ENCODE peak calls at places on chromosomes 3 and 15, in eight cellular contexts. T, C, E, A, J, N, P and Q are unnamed samples. For H3K4me1, the result is how much of the 10 kb centered on the place peaks cover.

GRCh38 chr3:128285042-128285924 is 132.0 kb downstream of the EEFSEC start:
- DNase-seq in T (no peak), C (no peak), E (no peak), A (no peak), J (no peak), N (no peak), P (no peak), Q (no peak)

GRCh38 chr15:52252781-52253180 is 42.8 kb downstream of the MYO5C start:
- DNase-seq in T (peak), C (no peak), E (peak), A (peak), J (peak), N (peak), P (peak), Q (peak)

GRCh38 chr15:61613729-61614128 is 384.6 kb upstream of the RORA start:
- DNase-seq in T (no peak), C (no peak), E (no peak), A (no peak), J (no peak), N (no peak), P (no peak), Q (peak)

GRCh38 chr3:50286322-50287227 is 5.7 kb downstream of the IFRD2 start:
- DNase-seq in T (no peak), C (no peak), E (no peak), A (no peak), J (no peak), N (no peak), P (no peak), Q (no peak)

GRCh38 chr3:45688194-45688881 is 858 bp upstream of the SACM1L start:
- DNase-seq in T (no peak), C (peak), E (peak), A (peak), J (peak), N (peak), P (no peak), Q (no peak)

GRCh38 chr3:4943553-4943952 is 35.7 kb upstream of the BHLHE40 start:
- DNase-seq in T (no peak), C (peak), E (peak), A (no peak), J (no peak), N (peak), P (no peak), Q (no peak)

GRCh38 chr15:83046558-83047127 is 20.4 kb downstream of the BTBD1 start:
- DNase-seq in T (peak), C (no peak), E (no peak), A (no peak), J (peak), N (peak), P (no peak), Q (peak)

GRCh38 chr3:138348950-138349739 is 766 bp downstream of the MRAS start:
- DNase-seq in T (no peak), C (peak), E (peak), A (peak), J (peak), N (no peak), P (no peak), Q (no peak)

GRCh38 chr3:120587326-120587840 is 8.8 kb upstream of the NDUFB4 start:
- DNase-seq in T (no peak), C (no peak), E (no peak), A (no peak), J (no peak), N (no peak), P (no peak), Q (no peak)

GRCh38 chr3:161913786-161914389 is 417.3 kb downstream of the OTOL1 start:
- DNase-seq in T (peak), C (no peak), E (no peak), A (no peak), J (no peak), N (peak), P (no peak), Q (peak)

GRCh38 chr3:138833908-138834358 is 795 bp downstream of the PIK3CB start:
- DNase-seq in T (no peak), C (peak), E (no peak), A (no peak), J (peak), N (no peak), P (peak), Q (peak)

GRCh38 chr15:86183765-86184491 is 104.3 kb downstream of the AGBL1 start:
- DNase-seq in T (peak), C (peak), E (no peak), A (no peak), J (no peak), N (no peak), P (no peak), Q (no peak)

GRCh38 chr3:182713743-182714517 is 79.4 kb upstream of the ATP11B start:
- DNase-seq in T (peak), C (peak), E (peak), A (peak), J (peak), N (peak), P (peak), Q (peak)

GRCh38 chr3:100072328-100073048 is 41.8 kb downstream of the FILIP1L start:
- DNase-seq in T (no peak), C (no peak), E (no peak), A (no peak), J (no peak), N (peak), P (no peak), Q (no peak)

GRCh38 chr3:76349715-76350480 is 564.5 kb upstream of the ZNF717 start:
- DNase-seq in T (no peak), C (no peak), E (no peak), A (peak), J (no peak), N (no peak), P (no peak), Q (no peak)

GRCh38 chr15:36682091-36682490 is 102.7 kb downstream of the CDIN1 start:
- DNase-seq in T (peak), C (no peak), E (no peak), A (no peak), J (peak), N (peak), P (no peak), Q (no peak)

GRCh38 chr3:105458518-105459215 is 92.0 kb downstream of the ALCAM start:
- DNase-seq in T (peak), C (no peak), E (no peak), A (no peak), J (no peak), N (peak), P (no peak), Q (no peak)

GRCh38 chr15:58313810-58314592 is 117.8 kb upstream of the LIPC start:
- DNase-seq in T (no peak), C (no peak), E (no peak), A (no peak), J (no peak), N (no peak), P (no peak), Q (no peak)

GRCh38 chr3:53820084-53820483 is 26.1 kb downstream of the CHDH start:
- DNase-seq in T (no peak), C (no peak), E (no peak), A (no peak), J (no peak), N (no peak), P (no peak), Q (no peak)

GRCh38 chr15:42409011-42409410 is 49.7 kb downstream of the CAPN3 start:
- DNase-seq in T (no peak), C (no peak), E (no peak), A (no peak), J (no peak), N (no peak), P (no peak), Q (no peak)

GRCh38 chr15:78024141-78024567 is 53.4 kb downstream of the TBC1D2B start:
- DNase-seq in T (no peak), C (no peak), E (no peak), A (no peak), J (no peak), N (no peak), P (no peak), Q (no peak)

GRCh38 chr15:99143655-99144610 is 39.1 kb downstream of the SYNM start:
- DNase-seq in T (no peak), C (peak), E (no peak), A (peak), J (no peak), N (no peak), P (no peak), Q (peak)

GRCh38 chr15:52196891-52197290 is 5.7 kb upstream of the GNB5 start:
- DNase-seq in T (no peak), C (no peak), E (no peak), A (no peak), J (no peak), N (no peak), P (no peak), Q (no peak)

GRCh38 chr3:5022966-5023776 is 43.9 kb downstream of the BHLHE40 start:
- DNase-seq in T (peak), C (no peak), E (peak), A (peak), J (peak), N (peak), P (peak), Q (peak)

GRCh38 chr3:196274585-196274984 is 12.9 kb downstream of the PCYT1A start:
- DNase-seq in T (peak), C (no peak), E (no peak), A (no peak), J (no peak), N (peak), P (peak), Q (peak)

GRCh38 chr3:39104961-39105686 is 2.3 kb downstream of the GORASP1 start:
- DNase-seq in T (no peak), C (no peak), E (no peak), A (no peak), J (no peak), N (peak), P (no peak), Q (no peak)

GRCh38 chr15:37087050-37087691 is 13.2 kb downstream of the MEIS2 start:
- DNase-seq in T (no peak), C (no peak), E (no peak), A (no peak), J (peak), N (no peak), P (no peak), Q (no peak)

GRCh38 chr3:150232992-150233451 is 175.1 kb upstream of the TSC22D2 start:
- DNase-seq in T (peak), C (no peak), E (no peak), A (no peak), J (peak), N (peak), P (no peak), Q (no peak)

GRCh38 chr3:122502139-122502538 is 12.6 kb downstream of the KPNA1 start:
- DNase-seq in T (no peak), C (no peak), E (no peak), A (no peak), J (no peak), N (no peak), P (no peak), Q (no peak)

DNA sequence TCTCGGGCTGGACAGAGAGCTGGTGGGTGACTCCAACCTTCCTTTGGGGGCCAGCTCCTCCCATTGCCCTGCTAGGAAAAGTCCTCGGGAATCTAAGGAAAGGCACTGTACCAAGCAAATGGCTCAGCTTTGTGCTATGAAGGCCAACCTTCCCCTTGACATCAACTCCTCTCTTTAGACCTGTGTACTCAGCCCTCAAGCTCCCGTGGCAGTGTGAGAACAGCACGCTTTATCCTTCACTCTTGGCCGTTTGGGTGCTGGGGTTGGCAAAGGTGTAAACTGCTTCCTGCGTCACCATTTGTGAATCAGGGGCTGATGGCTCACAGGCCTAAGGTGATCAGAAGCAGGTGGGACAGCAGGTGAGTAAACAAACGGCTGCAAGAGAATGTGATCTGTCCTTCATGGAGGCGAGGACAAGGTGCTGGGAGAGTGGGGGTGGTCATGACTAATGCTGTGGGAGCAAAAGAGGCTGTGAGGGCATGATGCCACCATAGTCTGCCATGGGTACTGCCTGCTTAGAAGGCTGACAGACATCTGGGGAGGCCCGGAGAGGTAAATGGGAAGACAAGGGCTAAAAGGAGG is 165.2 kb upstream of the TPM1 start:
- DNase-seq in T (no peak), C (no peak), E (no peak), A (no peak), J (no peak), N (no peak), P (no peak), Q (no peak)
- H3K4me1 ChIP-seq in T (under half), C (under half), E (under half), A (under half), J (under half), N (under half), P (under half), Q (under half)

DNA sequence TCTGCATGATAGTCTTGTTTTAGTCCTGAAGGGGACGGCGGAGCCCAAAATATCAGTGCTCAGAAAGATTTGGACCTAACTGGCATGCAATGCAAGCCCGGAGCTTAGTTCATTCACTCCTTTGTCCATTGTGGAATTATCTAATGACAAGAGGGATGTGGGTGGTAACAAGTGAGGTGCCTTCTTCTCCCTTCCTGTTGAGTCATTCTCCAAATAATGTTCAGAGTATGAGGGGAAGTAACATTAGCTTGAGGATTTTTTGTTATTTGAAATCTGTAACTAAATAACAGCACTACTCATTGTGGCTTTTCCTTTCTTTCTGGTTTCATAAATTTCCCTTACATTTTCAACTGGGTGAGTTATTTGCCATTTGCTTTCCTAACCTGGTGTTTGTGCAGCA is 90.1 kb upstream of the MITF start:
- DNase-seq in T (peak), C (no peak), E (peak), A (no peak), J (peak), N (peak), P (peak), Q (peak)
- H3K4me2 ChIP-seq in T (peak), C (no peak), E (peak), A (no peak), J (peak), N (peak), P (no peak), Q (peak)

GRCh38 chr15:40097096-40097967 is 11.3 kb downstream of the BMF start:
- DNase-seq in T (no peak), C (no peak), E (no peak), A (no peak), J (no peak), N (no peak), P (no peak), Q (no peak)

GRCh38 chr15:40094156-40094555 is 14.5 kb downstream of the BMF start:
- DNase-seq in T (no peak), C (no peak), E (no peak), A (no peak), J (no peak), N (no peak), P (no peak), Q (no peak)

GRCh38 chr15:40093224-40093842 is 15.3 kb downstream of the BMF start:
- DNase-seq in T (no peak), C (no peak), E (no peak), A (no peak), J (no peak), N (peak), P (peak), Q (no peak)

GRCh38 chr15:40096094-40096876 is 12.4 kb downstream of the BMF start:
- DNase-seq in T (no peak), C (no peak), E (no peak), A (no peak), J (no peak), N (no peak), P (no peak), Q (no peak)

GRCh38 chr15:40095381-40096093 is 13.1 kb downstream of the BMF start:
- DNase-seq in T (no peak), C (no peak), E (no peak), A (no peak), J (peak), N (no peak), P (no peak), Q (no peak)
- H3K4me1 ChIP-seq in T (half or more), C (half or more), E (half or more), A (half or more), J (under half), N (half or more), P (half or more), Q (under half)

GRCh38 chr3:171833006-171833405 is 10.1 kb upstream of the TMEM212 start:
- DNase-seq in T (no peak), C (no peak), E (no peak), A (no peak), J (no peak), N (no peak), P (peak), Q (no peak)

GRCh38 chr3:171834461-171834801 is 8.7 kb upstream of the TMEM212 start:
- DNase-seq in T (no peak), C (no peak), E (no peak), A (no peak), J (no peak), N (no peak), P (no peak), Q (no peak)

GRCh38 chr3:171835116-171835515 is 8.0 kb upstream of the TMEM212 start:
- DNase-seq in T (no peak), C (no peak), E (no peak), A (no peak), J (no peak), N (no peak), P (no peak), Q (no peak)

GRCh38 chr3:171835613-171836012 is 7.5 kb upstream of the TMEM212 start:
- DNase-seq in T (no peak), C (no peak), E (no peak), A (no peak), J (no peak), N (no peak), P (no peak), Q (no peak)

DNA sequence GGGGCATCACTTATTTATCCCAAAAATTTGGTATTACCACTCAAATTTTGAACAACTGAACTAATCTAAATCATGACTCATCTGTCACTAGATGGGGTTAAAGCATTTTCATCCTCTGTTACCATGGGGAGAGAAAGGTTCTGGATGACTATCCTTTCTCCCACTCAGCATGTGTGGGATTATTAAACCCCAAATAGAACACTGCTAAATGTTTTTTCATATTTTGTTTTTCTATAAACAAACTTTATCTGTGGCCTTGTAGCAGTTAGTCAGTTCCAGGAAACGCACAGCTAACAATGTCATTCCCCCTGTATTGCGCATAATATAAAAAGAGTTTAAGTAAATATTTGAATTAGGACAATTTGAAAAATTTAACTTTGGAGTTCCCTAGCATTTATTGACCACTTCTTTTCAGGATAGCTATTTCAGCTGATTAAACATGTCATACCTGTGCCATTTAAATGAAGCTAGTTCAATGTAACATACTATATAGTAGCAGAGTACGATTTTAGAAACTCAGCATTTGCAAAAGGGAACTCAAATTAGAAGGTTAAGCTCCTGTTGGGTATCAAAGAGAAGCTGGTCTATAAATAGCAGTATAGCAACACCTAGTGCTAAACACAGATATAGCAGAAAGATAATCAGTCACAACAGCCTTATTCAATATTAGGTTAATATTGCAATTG is 9.2 kb upstream of the TMEM212 start:
- DNase-seq in T (peak), C (no peak), E (no peak), A (no peak), J (peak), N (peak), P (peak), Q (no peak)
- H3K4me2 ChIP-seq in T (peak), C (no peak), E (peak), A (no peak), J (peak), N (peak), P (peak), Q (no peak)

GRCh38 chr3:170350515-170351413 is 6.8 kb upstream of the SKIL start:
- DNase-seq in T (no peak), C (no peak), E (no peak), A (no peak), J (no peak), N (no peak), P (no peak), Q (no peak)
- H3K4me1 ChIP-seq in T (under half), C (under half), E (under half), A (under half), J (under half), N (under half), P (under half), Q (under half)

GRCh38 chr3:9779197-9779596 is 9.4 kb upstream of the CAMK1 start:
- DNase-seq in T (no peak), C (no peak), E (no peak), A (no peak), J (no peak), N (no peak), P (no peak), Q (no peak)

GRCh38 chr3:9780451-9780797 is 10.7 kb upstream of the CAMK1 start:
- DNase-seq in T (no peak), C (no peak), E (no peak), A (no peak), J (no peak), N (no peak), P (no peak), Q (no peak)

GRCh38 chr3:9778518-9779129 is 8.9 kb upstream of the CAMK1 start:
- DNase-seq in T (no peak), C (no peak), E (no peak), A (no peak), J (no peak), N (no peak), P (no peak), Q (no peak)

GRCh38 chr3:9780920-9781319 is 11.2 kb upstream of the CAMK1 start:
- DNase-seq in T (no peak), C (no peak), E (no peak), A (no peak), J (no peak), N (no peak), P (no peak), Q (no peak)

GRCh38 chr3:9779721-9780450 is 10.1 kb upstream of the CAMK1 start:
- DNase-seq in T (no peak), C (no peak), E (no peak), A (no peak), J (no peak), N (no peak), P (no peak), Q (no peak)
- H3K4me2 ChIP-seq in T (no peak), C (no peak), E (no peak), A (no peak), J (no peak), N (no peak), P (no peak), Q (no peak)

GRCh38 chr15:75646944-75647364 is 758 bp upstream of the SNX33 start:
- DNase-seq in T (no peak), C (peak), E (no peak), A (peak), J (no peak), N (peak), P (no peak), Q (peak)
- H3K4me1 ChIP-seq in T (under half), C (under half), E (under half), A (under half), J (under half), N (under half), P (half or more), Q (under half)

GRCh38 chr3:168807426-168807825 is 711.7 kb upstream of the GOLIM4 start:
- DNase-seq in T (no peak), C (peak), E (no peak), A (no peak), J (no peak), N (no peak), P (no peak), Q (no peak)
- H3K4me2 ChIP-seq in T (no peak), C (peak), E (no peak), A (peak), J (no peak), N (no peak), P (no peak), Q (no peak)